ENCODE peak calls at places on chromosomes 16 and 17, in five cellular contexts. A is stomach, P is dorsolateral prefrontal cortex, R is heart left ventricle, C is SK-N-SH. X is an unnamed sample.
A peak's percentile ranks its signal among the peaks of the same experiment; 100 is the strongest.

GRCh38 chr17:72683506-72684404 is 408.7 kb downstream of the SLC39A11 start:
- DNase-seq in P (no peak), A (peak; percentile 38), C (no peak), R (no peak), X (peak; percentile 96)

GRCh38 chr17:62809656-62810055 is 1.5 kb upstream of the MARCHF10 start:
- DNase-seq in P (no peak), C (no peak), R (no peak), A (no peak), X (peak; percentile 30)

GRCh38 chr17:10116267-10116666 is 82.1 kb downstream of the GAS7 start:
- DNase-seq in C (no peak), R (no peak), A (no peak), P (no peak), X (no peak)

GRCh38 chr17:286571-286970 is 66.0 kb downstream of the RPH3AL start:
- DNase-seq in C (no peak), P (no peak), R (peak; percentile 6), A (no peak), X (no peak)

GRCh38 chr16:84606081-84606875 is 11.6 kb downstream of the COTL1 start:
- DNase-seq in R (no peak), C (no peak), A (no peak), P (no peak), X (no peak)

GRCh38 chr17:81563861-81564586 is 11.9 kb upstream of the FAAP100 start:
- DNase-seq in R (peak; percentile 11), A (no peak), C (no peak), P (no peak), X (peak; percentile 95)

GRCh38 chr17:27293359-27293897 is 486 bp upstream of the WSB1 start:
- DNase-seq in A (no peak), R (peak; percentile 41), C (no peak), P (no peak), X (no peak)

GRCh38 chr16:15874745-15875314 is 13.6 kb downstream of the CEP20 start:
- DNase-seq in P (peak; percentile 57), C (peak; percentile 60), R (peak; percentile 33), A (peak; percentile 59), X (peak; percentile 88)

GRCh38 chr16:66924527-66925321 is 611 bp downstream of the RRAD start:
- DNase-seq in A (peak; percentile 49), R (peak; percentile 70), P (no peak), C (peak; percentile 94), X (no peak)

GRCh38 chr17:27226611-27227234 is 67.2 kb upstream of the WSB1 start:
- DNase-seq in P (no peak), R (no peak), A (no peak), C (no peak), X (peak; percentile 71)

GRCh38 chr17:77893144-77894044 is 65.1 kb upstream of the TNRC6C start:
- DNase-seq in C (no peak), P (no peak), R (no peak), A (no peak), X (no peak)

GRCh38 chr16:50455288-50455845 is 86.6 kb upstream of the BRD7 start:
- DNase-seq in P (peak; percentile 16), C (no peak), A (no peak), R (no peak), X (no peak)

GRCh38 chr17:1008008-1008761 is 11.3 kb downstream of the TIMM22 start:
- DNase-seq in P (no peak), A (no peak), R (peak; percentile 80), C (peak; percentile 19), X (no peak)

GRCh38 chr17:43314582-43314981 is 80.8 kb upstream of the RNU2-1 start:
- DNase-seq in A (no peak), C (no peak), P (no peak), R (no peak), X (peak; percentile 14)

GRCh38 chr16:50657251-50657650 is 23.9 kb downstream of the SNX20 start:
- DNase-seq in R (no peak), P (no peak), C (no peak), A (no peak), X (peak; percentile 13)

GRCh38 chr17:67059372-67059771 is 15.0 kb downstream of the CACNG1 start:
- DNase-seq in R (no peak), P (no peak), A (no peak), C (no peak), X (no peak)

GRCh38 chr17:30093463-30094147 is 23.0 kb upstream of the NSRP1 start:
- DNase-seq in P (no peak), C (peak; percentile 76), R (no peak), A (peak; percentile 38), X (peak; percentile 73)

GRCh38 chr17:63250830-63251229 is 195.3 kb downstream of the CYB561 start:
- DNase-seq in R (no peak), C (no peak), P (no peak), A (no peak), X (peak; percentile 38)

GRCh38 chr17:47717845-47718621 is 15.0 kb upstream of the TBX21 start:
- DNase-seq in R (no peak), P (no peak), C (no peak), A (no peak), X (no peak)

GRCh38 chr16:30839523-30840227 is 52.7 kb upstream of the ZNF629 start:
- DNase-seq in R (no peak), P (no peak), C (no peak), A (peak; percentile 50), X (peak; percentile 9)

GRCh38 chr17:56269509-56269908 is 116.2 kb downstream of the ANKFN1 start:
- DNase-seq in A (no peak), C (no peak), P (no peak), R (no peak), X (no peak)

GRCh38 chr16:13923703-13924298 is 3.8 kb downstream of the ERCC4 start:
- DNase-seq in R (no peak), A (no peak), C (peak; percentile 48), P (no peak), X (peak; percentile 80)

GRCh38 chr17:76968707-76969597 is 100.7 kb downstream of the MGAT5B start:
- DNase-seq in A (peak; percentile 60), R (no peak), C (peak; percentile 84), P (no peak), X (peak; percentile 25)

GRCh38 chr16:87045462-87046216 is 271.6 kb downstream of the C16orf95 start:
- DNase-seq in A (no peak), R (no peak), C (no peak), P (peak; percentile 40), X (no peak)

GRCh38 chr17:1413281-1413791 is 13.3 kb upstream of the YWHAE start:
- DNase-seq in A (peak; percentile 89), P (no peak), C (peak; percentile 54), R (peak; percentile 88), X (peak; percentile 77)

GRCh38 chr16:85174871-85175723 is 62.8 kb upstream of the CIBAR2 start:
- DNase-seq in P (no peak), C (no peak), R (no peak), A (no peak), X (no peak)

GRCh38 chr17:33021731-33022408 is 30.2 kb downstream of the SPACA3 start:
- DNase-seq in A (no peak), C (no peak), P (no peak), R (no peak), X (peak; percentile 37)
- TF ChIP-seq CTCF in A (no peak), C (no peak), P (no peak), R (no peak), X (peak; percentile 45)

DNA sequence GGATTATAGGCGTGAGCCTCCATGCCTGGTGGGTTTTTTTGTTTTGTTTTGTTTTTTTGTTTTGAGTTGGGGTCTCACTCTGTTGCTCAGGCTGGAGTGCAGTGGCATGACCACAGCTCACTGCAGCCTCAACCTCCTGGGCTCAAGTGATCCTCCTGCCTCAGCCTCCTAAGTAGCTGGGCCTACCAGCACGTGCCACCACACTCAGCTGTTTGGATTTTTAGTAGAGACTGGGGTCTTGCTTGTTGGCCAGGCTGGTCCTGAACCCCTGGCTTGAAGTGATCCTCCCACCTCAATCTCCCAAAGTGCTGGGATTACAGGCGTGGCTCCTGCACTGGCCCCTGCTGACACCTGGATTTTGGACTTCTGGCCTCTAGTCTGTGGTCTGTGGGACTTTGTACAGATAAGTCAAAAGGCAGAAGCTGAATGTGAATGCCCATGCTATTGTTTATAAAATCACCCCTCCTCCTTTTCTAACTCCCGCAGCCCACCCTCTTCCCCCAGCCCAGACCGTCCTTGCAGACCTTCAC is 5.7 kb downstream of the SNAI3 start:
- DNase-seq in R (no peak), P (no peak), C (no peak), A (no peak), X (no peak)
- H3K4me3 ChIP-seq in R (no peak overlapping the region), P (no peak overlapping the region), C (no peak overlapping the region), A (no peak overlapping the region), X (no peak overlapping the region)

GRCh38 chr17:4548721-4549531 is 6.3 kb downstream of the MYBBP1A start:
- DNase-seq in A (no peak), P (no peak), C (no peak), R (peak; percentile 16), X (no peak)

GRCh38 chr17:4550534-4551039 is 4.6 kb downstream of the MYBBP1A start:
- DNase-seq in A (no peak), R (peak; percentile 11), P (no peak), C (no peak), X (no peak)

GRCh38 chr17:4551796-4552525 is 3.2 kb downstream of the MYBBP1A start:
- DNase-seq in C (no peak), A (no peak), R (peak; percentile 19), P (no peak), X (no peak)

GRCh38 chr17:4549781-4550533 is 5.2 kb downstream of the MYBBP1A start:
- DNase-seq in C (no peak), R (peak; percentile 23), A (no peak), P (no peak), X (no peak)

DNA sequence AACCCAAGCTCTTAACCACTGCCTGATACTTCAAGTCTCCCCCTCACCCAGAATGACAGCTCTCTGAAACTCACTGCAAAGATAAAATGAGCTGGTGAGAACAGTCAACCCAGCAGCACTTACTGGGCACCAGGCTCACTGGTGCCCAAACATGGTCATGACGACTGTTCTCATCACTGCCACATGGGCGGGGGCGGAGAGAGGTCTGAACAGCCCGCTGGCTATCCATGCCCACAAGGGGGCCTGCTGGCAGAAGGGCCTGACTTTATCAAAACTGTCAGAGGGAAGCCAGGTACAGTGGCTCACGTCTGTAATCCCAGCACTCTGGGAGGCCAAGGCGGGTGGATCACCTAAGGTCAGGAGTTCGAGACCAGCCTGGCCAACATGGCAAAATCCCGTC is 4.0 kb downstream of the MYBBP1A start:
- DNase-seq in A (no peak), C (peak; percentile 43), P (no peak), R (peak; percentile 15), X (no peak)
- TF ChIP-seq CTCF in A (no peak), C (peak; percentile 31), P (no peak), R (no peak), X (peak; percentile 16)

GRCh38 chr17:32490101-32490482 is 3.3 kb downstream of the CDK5R1 start:
- DNase-seq in A (no peak), R (no peak), P (no peak), C (peak; percentile 85), X (no peak)
- H3K4me3 ChIP-seq in A (no peak overlapping the region), R (no peak overlapping the region), P (peak overlapping the region; percentile 49), C (peak overlapping the region; percentile 1), X (no peak overlapping the region)

GRCh38 chr17:14688134-14688533 is 387.3 kb downstream of the HS3ST3B1 start:
- DNase-seq in P (no peak), R (no peak), A (no peak), C (no peak), X (peak; percentile 20)
- TF ChIP-seq CTCF in P (no peak), R (no peak), A (no peak), C (peak; percentile 12), X (peak; percentile 46)

GRCh38 chr16:2196981-2197511 is 641 bp upstream of the CASKIN1 start:
- DNase-seq in P (no peak), A (no peak), R (no peak), C (no peak), X (no peak)
- H3K4me3 ChIP-seq in P (no peak overlapping the region), A (peak overlapping the region; percentile 34), R (peak overlapping the region; percentile 63), C (peak overlapping the region; percentile 33), X (no peak overlapping the region)